ENCODE peak calls at places on chromosomes 4 and X, in five cellular contexts. K, H, L, N and I are unnamed samples.

GRCh38 chr4:15913631-15913970 is 24.9 kb downstream of the FGFBP1 start:
- DNase-seq in K (no peak), L (no peak), H (no peak), N (no peak), I (no peak)

GRCh38 chr4:174156239-174156826 is 127.1 kb downstream of the FBXO8 start:
- DNase-seq in K (no peak), L (no peak), H (no peak), N (no peak), I (no peak)

GRCh38 chr4:81675785-81676427 is 204.2 kb upstream of the RASGEF1B start:
- DNase-seq in L (no peak), N (no peak), H (no peak), K (no peak), I (no peak)

GRCh38 chr4:74374561-74375327 is 9.8 kb downstream of the EREG start:
- DNase-seq in L (no peak), H (no peak), K (no peak), N (peak; percentile 56), I (no peak)

GRCh38 chr4:76208005-76208765 is 5.4 kb downstream of the SCARB2 start:
- DNase-seq in K (no peak), H (peak; percentile 80), N (peak; percentile 67), L (no peak), I (peak; percentile 80)

GRCh38 chr4:173013232-173013932 is 155.2 kb upstream of the GALNT7 start:
- DNase-seq in N (no peak), L (peak; percentile 20), H (no peak), K (peak; percentile 75), I (peak; percentile 59)

GRCh38 chr4:5824635-5825034 is 68.3 kb downstream of the CRMP1 start:
- DNase-seq in N (no peak), K (peak; percentile 12), H (no peak), L (no peak), I (no peak)

GRCh38 chrX:119726900-119727555 is 31.4 kb upstream of the SOWAHD start:
- DNase-seq in H (no peak), N (no peak), L (no peak), K (peak; percentile 34), I (no peak)

GRCh38 chr4:111952708-111953107 is 192.5 kb upstream of the FAM241A start:
- DNase-seq in H (no peak), K (no peak), N (no peak), L (no peak), I (no peak)

GRCh38 chr4:6953751-6954380 is 44.2 kb downstream of the TBC1D14 start:
- DNase-seq in N (peak; percentile 82), H (peak; percentile 81), L (no peak), K (no peak), I (peak; percentile 47)

GRCh38 chr4:125703443-125703842 is 388.7 kb downstream of the FAT4 start:
- DNase-seq in N (no peak), K (no peak), L (no peak), H (no peak), I (no peak)

GRCh38 chr4:120056249-120056648 is 10.4 kb downstream of the MAD2L1 start:
- DNase-seq in K (no peak), L (no peak), N (no peak), H (no peak), I (no peak)

GRCh38 chr4:114535725-114536124 is 62.9 kb upstream of the UGT8 start:
- DNase-seq in N (no peak), L (no peak), H (no peak), K (no peak), I (no peak)

GRCh38 chr4:5448286-5448685 is 260.1 kb downstream of the EVC2 start:
- DNase-seq in K (no peak), N (no peak), L (no peak), H (no peak), I (no peak)

GRCh38 chrX:25531096-25531495 is 515.3 kb upstream of the ARX start:
- DNase-seq in N (no peak), H (no peak), L (no peak), K (no peak), I (no peak)

GRCh38 chrX:1323315-1323714 is 13.3 kb upstream of the IL3RA start:
- DNase-seq in N (no peak), L (peak; percentile 21), K (peak; percentile 70), H (peak; percentile 36), I (no peak)

GRCh38 chr4:157220026-157220881 is at the start of gene GRIA2:
- DNase-seq in L (no peak), N (no peak), H (no peak), K (no peak), I (peak; percentile 85)

GRCh38 chr4:157223446-157223845 is 2.9 kb downstream of the GRIA2 start:
- DNase-seq in L (no peak), H (no peak), N (no peak), K (no peak), I (no peak)

GRCh38 chr4:157221426-157221894 is 932 bp downstream of the GRIA2 start:
- DNase-seq in H (no peak), K (no peak), N (no peak), L (no peak), I (peak; percentile 47)

GRCh38 chr4:157222764-157223145 is 2.2 kb downstream of the GRIA2 start:
- DNase-seq in L (no peak), K (no peak), N (no peak), H (no peak), I (no peak)

DNA sequence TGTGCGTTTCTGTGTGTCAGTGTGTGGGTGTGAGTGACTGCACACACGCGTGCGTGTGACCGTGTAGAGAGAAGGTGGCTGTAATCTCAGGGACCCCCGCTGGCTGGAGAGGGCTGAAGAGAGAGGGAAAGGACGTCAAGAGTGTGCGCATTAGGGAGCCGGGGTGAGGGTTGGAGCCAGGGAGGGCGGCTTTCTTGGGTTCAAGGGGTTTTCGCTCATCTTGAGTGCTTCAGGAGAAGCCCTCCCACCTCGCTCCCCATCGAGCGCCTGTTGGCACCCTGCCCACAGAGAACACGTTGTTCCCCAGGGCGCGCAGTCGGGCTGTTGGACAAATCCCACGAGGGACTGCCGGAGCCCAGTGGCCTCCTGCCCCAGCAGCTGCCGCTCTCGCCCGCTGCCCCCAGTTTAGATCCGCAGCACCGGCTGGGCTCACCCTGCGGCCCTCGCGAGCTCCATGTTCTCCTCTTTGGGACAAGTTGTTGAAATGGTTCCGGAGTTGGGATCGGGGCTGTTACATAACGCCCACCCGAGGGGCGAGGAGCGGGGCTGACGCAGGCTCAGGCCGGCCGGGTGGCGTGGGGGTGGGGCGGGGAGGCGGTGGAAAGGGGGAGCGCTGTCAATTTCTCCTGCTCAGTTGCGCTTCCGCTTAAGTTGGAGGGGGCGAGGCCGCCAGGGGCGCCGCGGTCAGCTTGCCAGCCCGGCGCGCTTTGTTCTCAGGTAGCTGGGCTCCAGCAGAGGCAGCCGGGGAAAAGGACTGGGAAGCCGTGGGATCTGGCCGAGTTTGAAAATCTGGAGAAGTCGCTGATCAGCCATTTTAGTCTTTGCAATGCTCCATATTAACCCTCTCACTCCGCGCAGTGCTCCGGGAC is 1.6 kb downstream of the GRIA2 start:
- DNase-seq in L (no peak), H (no peak), K (no peak), N (no peak), I (peak; percentile 67)
- H3K4me3 ChIP-seq in L (no peak overlapping the region), H (peak overlapping the region; percentile 53), K (no peak overlapping the region), N (peak overlapping the region; percentile 32), I (peak overlapping the region; percentile 76)

DNA sequence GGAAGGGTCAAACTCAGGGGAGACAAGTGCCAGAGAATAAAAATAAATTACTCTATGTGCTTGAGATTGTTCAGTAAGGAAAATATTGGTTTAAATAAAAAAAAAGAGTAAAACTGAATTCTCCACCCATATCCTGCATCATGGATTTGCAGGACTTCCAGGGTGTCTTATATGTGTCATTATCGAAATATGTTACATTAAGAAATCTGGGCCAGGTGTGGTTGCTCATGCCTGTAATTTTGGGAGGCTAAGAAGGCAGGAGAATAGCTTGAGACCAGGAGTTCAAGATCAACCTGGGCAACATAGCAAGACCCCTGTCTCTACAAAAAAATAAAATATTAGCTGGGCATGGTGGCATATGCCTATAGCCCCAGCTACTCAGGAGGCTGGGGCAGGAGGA is 104.9 kb downstream of the PPP3CA start:
- DNase-seq in N (no peak), H (no peak), K (no peak), L (no peak), I (no peak)
- TF ChIP-seq CTCF in N (no peak), H (no peak), K (no peak), L (no peak), I (no peak)

DNA sequence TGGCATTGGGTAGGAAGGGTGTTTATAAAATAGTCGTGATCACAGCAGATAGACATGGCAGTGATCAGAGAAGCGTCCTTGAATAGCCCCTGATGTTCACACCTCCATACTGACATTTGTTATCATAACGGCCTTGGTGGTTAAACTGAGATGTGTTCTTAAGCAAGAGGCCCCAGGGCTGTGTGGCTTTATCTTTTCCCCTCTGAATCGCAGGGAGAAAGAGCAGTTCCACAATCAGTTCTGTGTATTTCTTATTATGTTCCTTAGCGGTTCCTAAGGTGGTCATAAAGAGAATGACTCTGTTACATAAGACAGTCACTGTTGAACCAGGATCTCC is 52.8 kb upstream of the CBR4 start:
- DNase-seq in N (no peak), L (no peak), K (no peak), H (no peak), I (no peak)
- H3K27ac ChIP-seq in N (peak overlapping the region; percentile 56), L (no peak overlapping the region), K (no peak overlapping the region), H (peak overlapping the region; percentile 91), I (no peak overlapping the region)

GRCh38 chrX:19680580-19680979 is 165.3 kb upstream of the MAP3K15 start:
- DNase-seq in L (no peak), H (no peak), K (no peak), N (no peak), I (no peak)

GRCh38 chrX:19679787-19680186 is 164.5 kb upstream of the MAP3K15 start:
- DNase-seq in K (no peak), H (no peak), L (no peak), N (no peak), I (no peak)

GRCh38 chrX:19677121-19677520 is 161.8 kb upstream of the MAP3K15 start:
- DNase-seq in N (no peak), K (no peak), H (no peak), L (no peak), I (no peak)

GRCh38 chrX:19682712-19683331 is 167.5 kb upstream of the MAP3K15 start:
- DNase-seq in N (peak; percentile 22), H (peak; percentile 52), L (peak; percentile 54), K (peak; percentile 81), I (peak; percentile 25)

GRCh38 chrX:19678941-19679340 is 163.6 kb upstream of the MAP3K15 start:
- DNase-seq in H (no peak), N (no peak), K (peak; percentile 54), L (no peak), I (no peak)
- H3K4me3 ChIP-seq in H (no peak overlapping the region), N (no peak overlapping the region), K (no peak overlapping the region), L (no peak overlapping the region), I (no peak overlapping the region)